ENCODE peak calls at places on chromosomes 2 and 18, in four cellular contexts. E is brain microvascular endothelial cell, R is tibial artery, A is dorsolateral prefrontal cortex. X is an unnamed sample.

GRCh38 chr2:101307503-101307902 is 998 bp downstream of the RNF149 start:
- DNase-seq in E (no peak), R (no peak), A (no peak), X (no peak)

GRCh38 chr2:1756456-1756855 is 12.1 kb upstream of the PXDN start:
- DNase-seq in E (no peak), R (peak), A (peak), X (no peak)

GRCh38 chr18:37254256-37254880 is 311.2 kb downstream of the CELF4 start:
- DNase-seq in E (no peak), R (no peak), A (no peak), X (no peak)

GRCh38 chr2:156511803-156512202 is 75.6 kb downstream of the GPD2 start:
- DNase-seq in E (no peak), R (no peak), A (no peak), X (no peak)

GRCh38 chr2:121242175-121242875 is 42.7 kb downstream of the TFCP2L1 start:
- DNase-seq in E (no peak), R (peak), A (peak), X (no peak)

GRCh38 chr18:41077076-41077475 is 878.0 kb upstream of the PIK3C3 start:
- DNase-seq in E (no peak), R (no peak), A (no peak), X (no peak)

GRCh38 chr2:177818412-177818811 is 254.2 kb downstream of the PDE11A start:
- DNase-seq in E (no peak), R (no peak), A (no peak), X (no peak)

GRCh38 chr2:193124820-193125219 is 930.1 kb upstream of the TMEFF2 start:
- DNase-seq in E (no peak), R (no peak), A (no peak), X (no peak)

GRCh38 chr2:57146951-57147350 is 899.7 kb upstream of the VRK2 start:
- DNase-seq in E (no peak), R (no peak), A (no peak), X (no peak)

DNA sequence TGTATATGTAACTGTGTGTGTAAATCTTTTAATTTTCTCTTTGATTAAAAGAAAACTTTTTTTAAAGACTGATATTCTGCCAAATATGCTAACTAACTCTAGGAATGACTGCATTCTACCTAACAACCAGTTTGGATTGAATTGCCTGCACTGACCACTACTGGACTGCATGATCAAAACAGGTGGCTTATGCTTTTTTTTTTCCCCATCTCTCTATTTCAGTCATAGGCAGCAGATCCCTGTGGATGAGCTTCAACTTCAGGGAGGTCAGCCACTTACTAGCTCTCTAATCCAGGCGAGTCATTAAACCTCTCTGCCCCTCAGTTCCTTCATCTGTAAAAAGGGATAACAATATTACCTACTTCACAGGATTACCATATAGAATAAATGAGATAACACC is 138.6 kb upstream of the SERTAD2 start:
- DNase-seq in E (no peak), R (no peak), A (no peak), X (no peak)
- TF ChIP-seq CTCF in E (peak), R (no peak), A (no peak), X (no peak)

DNA sequence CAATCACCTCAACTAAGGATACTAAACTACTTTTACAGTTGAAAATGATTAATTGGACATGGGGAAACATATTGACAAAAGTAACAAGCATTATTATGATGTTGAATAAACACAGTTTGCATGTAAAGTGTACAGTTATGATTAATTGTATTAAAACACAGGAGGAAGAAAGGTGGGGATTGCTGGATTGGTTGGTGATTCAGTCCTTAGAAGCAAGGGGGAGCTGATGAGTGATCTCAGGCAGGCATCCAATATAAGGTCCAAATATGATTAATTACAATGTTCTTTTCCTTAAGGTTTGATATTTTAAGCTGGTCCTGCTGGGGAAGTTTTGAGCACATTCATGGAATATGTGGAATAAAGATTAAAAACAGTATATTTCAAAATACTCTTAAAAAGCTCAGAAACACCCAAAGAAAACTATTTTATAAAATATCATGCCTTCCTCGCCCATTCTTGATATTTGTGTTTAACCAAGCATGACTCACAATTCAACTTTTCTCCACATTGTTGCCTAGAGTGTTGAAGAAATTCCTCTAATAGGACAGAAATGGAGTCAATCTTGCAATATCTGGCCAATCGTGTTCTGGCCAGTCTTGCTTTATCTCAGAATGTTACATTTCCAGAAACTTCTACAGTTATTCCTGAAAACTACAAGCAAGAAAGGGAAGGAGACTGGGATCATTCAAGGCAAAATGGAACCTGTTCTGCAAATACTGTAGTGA is 268.2 kb downstream of the RPIA start:
- DNase-seq in E (no peak), R (no peak), A (no peak), X (no peak)
- TF ChIP-seq CTCF in E (no peak), R (no peak), A (no peak), X (no peak)

GRCh38 chr2:134823832-134824231 is 14.6 kb upstream of the ACMSD start:
- DNase-seq in E (no peak), R (no peak), A (no peak), X (no peak)

GRCh38 chr2:134819334-134819733 is 19.1 kb upstream of the ACMSD start:
- DNase-seq in E (peak), R (no peak), A (no peak), X (no peak)

GRCh38 chr2:134815741-134816140 is 22.7 kb upstream of the ACMSD start:
- DNase-seq in E (no peak), R (no peak), A (no peak), X (no peak)

GRCh38 chr2:134823431-134823830 is 15.0 kb upstream of the ACMSD start:
- DNase-seq in E (no peak), R (no peak), A (no peak), X (no peak)

DNA sequence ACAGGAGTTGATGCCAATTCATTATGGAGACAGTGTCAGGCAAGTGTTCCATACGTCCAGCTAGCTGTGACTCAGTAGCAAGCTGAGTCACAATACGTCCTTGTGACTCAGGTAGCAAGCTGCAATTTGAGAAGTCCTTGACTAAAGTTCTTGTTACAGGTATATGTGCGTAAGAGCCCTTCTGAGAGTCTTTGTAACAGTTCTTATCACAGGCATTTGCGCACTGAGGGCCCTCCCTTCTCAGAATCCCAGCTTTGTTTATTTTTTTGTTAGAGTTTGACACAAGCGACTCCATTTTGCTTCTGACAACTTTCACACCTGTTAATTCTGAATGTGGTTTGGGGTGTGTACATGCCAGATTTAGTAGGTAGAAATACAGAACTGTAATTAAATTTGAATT is 20.1 kb upstream of the ACMSD start:
- DNase-seq in E (no peak), R (no peak), A (no peak), X (no peak)
- TF ChIP-seq CTCF in E (no peak), R (no peak), A (no peak), X (no peak)

GRCh38 chr2:63881208-63881607 is 39.5 kb downstream of the UGP2 start:
- DNase-seq in E (no peak), R (no peak), A (no peak), X (no peak)
- TF ChIP-seq CTCF in E (no peak), R (no peak), A (no peak), X (no peak)

DNA sequence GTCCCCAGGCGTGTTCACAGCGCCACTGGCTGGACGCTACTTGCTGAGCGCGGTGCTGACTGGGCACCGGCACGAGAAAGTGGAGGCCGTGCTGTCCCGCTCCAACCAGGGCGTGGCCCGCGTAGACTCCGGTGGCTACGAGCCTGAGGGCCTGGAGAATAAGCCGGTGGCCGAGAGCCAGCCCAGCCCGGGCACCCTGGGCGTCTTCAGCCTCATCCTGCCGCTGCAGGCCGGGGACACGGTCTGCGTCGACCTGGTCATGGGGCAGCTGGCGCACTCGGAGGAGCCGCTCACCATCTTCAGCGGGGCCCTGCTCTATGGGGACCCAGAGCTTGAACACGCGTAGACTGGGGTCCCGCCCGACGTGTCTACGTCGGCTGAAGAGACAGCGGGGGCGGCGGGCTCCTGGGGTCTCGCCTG is 892 bp upstream of the KHK start:
- DNase-seq in E (peak), R (peak), A (peak), X (no peak)
- TF ChIP-seq CTCF in E (peak), R (peak), A (peak), X (no peak)

DNA sequence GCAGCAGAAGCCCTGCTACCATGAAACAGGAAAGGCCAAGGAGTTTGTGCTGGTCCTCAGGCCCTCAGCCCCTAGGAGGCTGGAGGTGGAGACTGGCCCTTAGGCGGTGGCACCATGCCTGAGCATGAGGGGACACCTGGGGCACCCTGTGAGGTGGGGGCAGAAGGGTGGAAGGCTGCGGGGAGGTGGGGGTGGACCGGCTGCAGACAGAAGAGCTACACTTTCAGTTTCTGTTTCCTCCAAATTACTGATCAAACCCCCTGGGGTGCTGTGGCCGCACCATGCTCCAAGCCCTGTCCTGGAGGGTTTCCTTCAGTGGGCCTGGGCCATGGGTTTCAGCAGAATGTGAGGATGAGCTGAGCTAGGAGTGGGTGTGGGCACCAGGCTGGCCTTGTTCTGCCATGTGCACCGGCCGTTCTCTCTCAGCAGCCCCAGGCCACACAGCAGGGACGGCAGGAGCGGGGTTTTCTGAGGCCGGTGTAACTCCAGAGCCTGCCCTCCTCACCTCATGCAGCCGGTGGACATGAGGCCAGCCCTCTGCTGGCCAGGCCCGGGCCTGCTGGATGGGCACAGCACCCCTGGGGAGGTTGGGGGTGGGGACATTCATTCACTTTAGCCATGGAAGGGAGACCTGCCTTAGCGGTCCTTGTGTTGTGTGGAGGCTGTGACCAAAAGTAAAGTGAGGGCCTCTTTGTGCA is 51.5 kb downstream of the PLEKHB2 start:
- DNase-seq in E (no peak), R (no peak), A (no peak), X (no peak)
- TF ChIP-seq CTCF in E (peak), R (no peak), A (no peak), X (peak)

GRCh38 chr2:80070587-80070986 is 234.0 kb downstream of the LRRTM1 start:
- DNase-seq in E (no peak), R (no peak), A (no peak), X (no peak)
- TF ChIP-seq CTCF in E (no peak), R (no peak), A (no peak), X (no peak)

DNA sequence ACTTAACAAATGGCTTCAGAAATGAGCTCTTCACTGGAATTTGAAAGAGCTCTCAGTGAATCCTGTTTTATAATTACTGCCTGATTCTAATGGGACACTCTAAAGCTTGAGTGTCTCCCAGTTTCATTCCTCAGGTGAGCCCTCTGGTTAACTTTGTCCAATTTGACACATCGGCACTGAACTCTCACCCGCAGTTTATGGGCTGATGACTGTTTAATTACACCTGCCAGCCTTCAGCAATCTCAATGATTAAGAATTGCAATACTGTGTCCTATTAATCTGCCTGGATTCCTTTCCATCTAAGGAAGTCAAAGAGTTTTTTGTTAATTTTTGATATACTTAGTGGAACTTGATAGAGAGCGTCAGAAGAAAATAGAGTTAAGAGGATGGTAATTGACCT is 110.7 kb upstream of the NABP1 start:
- DNase-seq in E (no peak), R (no peak), A (no peak), X (no peak)
- TF ChIP-seq CTCF in E (no peak), R (no peak), A (no peak), X (no peak)

X was measured in progenitor cell of endocrine pancreas.